ENCODE peak calls at places on chromosome 18, in four cellular contexts. L, R, X and S are unnamed samples.

GRCh38 chr18:6406075-6406909 is 8.4 kb downstream of the L3MBTL4 start:
- DNase-seq in X (no peak), R (no peak), L (no peak), S (peak; percentile 64)

GRCh38 chr18:58870621-58871020 is 5.9 kb downstream of the ZNF532 start:
- DNase-seq in R (no peak), X (no peak), L (no peak), S (no peak)

GRCh38 chr18:30623401-30624065 is 419.0 kb downstream of the DSC3 start:
- DNase-seq in X (no peak), L (no peak), R (no peak), S (no peak)

GRCh38 chr18:11566236-11566965 is 43.0 kb upstream of the SLC35G4 start:
- DNase-seq in L (no peak), X (no peak), R (no peak), S (peak; percentile 86)

GRCh38 chr18:58161659-58162058 is 117.6 kb downstream of the NEDD4L start:
- DNase-seq in R (peak; percentile 37), X (no peak), L (peak; percentile 37), S (no peak)

GRCh38 chr18:67280843-67281242 is 235.7 kb downstream of the DSEL start:
- DNase-seq in L (peak; percentile 44), X (no peak), R (no peak), S (no peak)

GRCh38 chr18:49851624-49852023 is 38.3 kb upstream of the ACAA2 start:
- DNase-seq in L (no peak), R (no peak), X (no peak), S (no peak)

GRCh38 chr18:59057969-59058368 is 81.7 kb upstream of the SEC11C start:
- DNase-seq in R (no peak), L (no peak), X (no peak), S (no peak)

GRCh38 chr18:2893676-2894075 is 46.9 kb downstream of the EMILIN2 start:
- DNase-seq in X (no peak), L (no peak), R (no peak), S (no peak)

GRCh38 chr18:10401930-10402329 is 52.5 kb upstream of the APCDD1 start:
- DNase-seq in L (no peak), R (no peak), X (no peak), S (no peak)

GRCh38 chr18:56043691-56044090 is 455.7 kb upstream of the TCF4 start:
- DNase-seq in L (no peak), X (no peak), R (no peak), S (peak; percentile 74)

GRCh38 chr18:31992836-31993575 is 25.6 kb upstream of the RNF125 start:
- DNase-seq in L (no peak), R (no peak), X (no peak), S (no peak)

GRCh38 chr18:13532406-13533075 is 193.8 kb downstream of the FAM210A start:
- DNase-seq in L (no peak), R (no peak), X (no peak), S (no peak)

GRCh38 chr18:12625242-12625641 is 32.7 kb downstream of the SPIRE1 start:
- DNase-seq in L (no peak), R (no peak), X (no peak), S (no peak)

GRCh38 chr18:67484458-67484857 is 32.1 kb downstream of the DSEL start:
- DNase-seq in L (no peak), R (no peak), X (no peak), S (no peak)

GRCh38 chr18:39701071-39701783 is 2135.6 kb upstream of the CELF4 start:
- DNase-seq in X (no peak), L (no peak), R (no peak), S (no peak)

GRCh38 chr18:58453167-58453804 is 175.6 kb downstream of the ALPK2 start:
- DNase-seq in L (no peak), X (no peak), R (no peak), S (no peak)

GRCh38 chr18:13530879-13531387 is 195.4 kb downstream of the FAM210A start:
- DNase-seq in X (no peak), L (peak; percentile 43), R (peak; percentile 62), S (no peak)

GRCh38 chr18:13621446-13621849 is 104.9 kb downstream of the FAM210A start:
- DNase-seq in X (no peak), R (no peak), L (no peak), S (no peak)

GRCh38 chr18:21548647-21549046 is 51.9 kb downstream of the ESCO1 start:
- DNase-seq in L (no peak), R (no peak), X (no peak), S (no peak)

GRCh38 chr18:63307555-63308200 is 11.9 kb downstream of the BCL2 start:
- DNase-seq in L (peak; percentile 66), X (no peak), R (no peak), S (no peak)

GRCh38 chr18:11149441-11150270 is at the start of gene PIEZO2:
- DNase-seq in R (peak; percentile 30), L (peak; percentile 28), X (peak; percentile 47), S (peak; percentile 90)

GRCh38 chr18:57624988-57625387 is 3.4 kb upstream of the NARS1 start:
- DNase-seq in X (no peak), R (no peak), L (no peak), S (no peak)

GRCh38 chr18:6645246-6645645 is 84.3 kb upstream of the ARHGAP28 start:
- DNase-seq in R (no peak), X (no peak), L (no peak), S (no peak)

GRCh38 chr18:3044931-3045698 is 32.2 kb upstream of the LPIN2 start:
- DNase-seq in L (no peak), X (no peak), R (peak; percentile 86), S (no peak)

GRCh38 chr18:54956506-54956905 is 2.8 kb downstream of the CCDC68 start:
- DNase-seq in X (no peak), R (no peak), L (peak; percentile 80), S (peak; percentile 39)

GRCh38 chr18:35039633-35040032 is 1.6 kb upstream of the MAPRE2 start:
- DNase-seq in R (no peak), X (no peak), L (no peak), S (no peak)

GRCh38 chr18:10023853-10024638 is 110.2 kb downstream of the VAPA start:
- DNase-seq in X (no peak), L (no peak), R (no peak), S (no peak)

GRCh38 chr18:5628512-5629255 is 84.9 kb upstream of the EPB41L3 start:
- DNase-seq in X (no peak), L (peak; percentile 53), R (peak; percentile 86), S (no peak)

GRCh38 chr18:42545825-42546224 is 569.7 kb downstream of the RIT2 start:
- DNase-seq in L (no peak), X (no peak), R (no peak), S (no peak)

GRCh38 chr18:29198834-29199233 is 1021.9 kb upstream of the CDH2 start:
- DNase-seq in X (no peak), L (no peak), R (no peak), S (no peak)

GRCh38 chr18:61085751-61086150 is 247.5 kb upstream of the CDH20 start:
- DNase-seq in L (no peak), X (no peak), R (no peak), S (no peak)

GRCh38 chr18:61079714-61080113 is 253.5 kb upstream of the CDH20 start:
- DNase-seq in R (no peak), X (no peak), L (no peak), S (no peak)

GRCh38 chr18:61086657-61087056 is 246.6 kb upstream of the CDH20 start:
- DNase-seq in L (no peak), X (no peak), R (no peak), S (no peak)

GRCh38 chr18:61085036-61085435 is 248.2 kb upstream of the CDH20 start:
- DNase-seq in L (no peak), R (no peak), X (no peak), S (no peak)

GRCh38 chr18:61082976-61083630 is 250.1 kb upstream of the CDH20 start:
- DNase-seq in X (no peak), L (no peak), R (no peak), S (no peak)
- TF ChIP-seq EP300 in X (no peak), L (no peak), R (no peak), S (no peak)

GRCh38 chr18:45967007-45967706 is at the start of gene EPG5:
- DNase-seq in X (peak; percentile 74), R (peak; percentile 97), L (peak; percentile 95), S (peak; percentile 98)

GRCh38 chr18:45958730-45959129 is 8.4 kb downstream of the EPG5 start:
- DNase-seq in X (no peak), R (no peak), L (no peak), S (no peak)

GRCh38 chr18:45962866-45963265 is 4.3 kb downstream of the EPG5 start:
- DNase-seq in L (no peak), R (no peak), X (no peak), S (no peak)

GRCh38 chr18:45958027-45958426 is 9.1 kb downstream of the EPG5 start:
- DNase-seq in R (no peak), L (no peak), X (no peak), S (no peak)

DNA sequence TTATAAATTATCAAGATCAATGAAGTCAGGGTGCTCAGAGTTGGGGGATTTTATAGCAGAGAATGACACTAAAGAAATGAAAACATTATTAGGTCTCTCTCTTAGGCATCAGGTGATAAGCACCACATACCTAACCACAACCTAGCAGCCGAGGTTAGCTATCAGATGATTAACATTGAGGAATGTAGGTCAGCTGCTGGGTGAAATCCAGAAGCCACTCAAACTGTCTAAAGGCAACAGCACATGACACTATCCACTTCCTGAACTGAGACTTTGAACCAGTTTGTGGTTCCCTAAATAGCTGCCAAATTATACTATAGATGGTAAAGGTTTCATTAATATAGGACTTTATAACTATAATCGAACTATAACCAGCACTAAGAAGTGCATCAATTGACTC is 4.7 kb downstream of the EPG5 start:
- DNase-seq in L (no peak), X (no peak), R (no peak), S (no peak)
- TF ChIP-seq EP300 in L (peak; percentile 24), X (no peak), R (no peak), S (no peak)

GRCh38 chr18:24112874-24113615 is 25.8 kb upstream of the CABYR start:
- DNase-seq in R (no peak), X (peak; percentile 30), L (no peak), S (peak; percentile 74)
- TF ChIP-seq EP300 in R (no peak), X (no peak), L (no peak), S (no peak)

GRCh38 chr18:36901277-36901701 is 72.4 kb downstream of the KIAA1328 start:
- DNase-seq in R (no peak), X (no peak), L (no peak), S (no peak)
- TF ChIP-seq EP300 in R (no peak), X (no peak), L (no peak), S (no peak)

GRCh38 chr18:23586249-23587196 is at the start of gene NPC1:
- DNase-seq in R (peak; percentile 95), X (peak; percentile 74), L (peak; percentile 96), S (peak; percentile 97)
- TF ChIP-seq EP300 in R (peak; percentile 26), X (no peak), L (no peak), S (no peak)

GRCh38 chr18:48802543-48803428 is 148.0 kb downstream of the SMAD7 start:
- DNase-seq in X (no peak), R (peak; percentile 6), L (no peak), S (no peak)

GRCh38 chr18:48800877-48801727 is 149.7 kb downstream of the SMAD7 start:
- DNase-seq in L (no peak), R (peak; percentile 8), X (no peak), S (no peak)

GRCh38 chr18:48803518-48803917 is 147.2 kb downstream of the SMAD7 start:
- DNase-seq in R (peak; percentile 6), X (no peak), L (no peak), S (no peak)

GRCh38 chr18:48800479-48800876 is 150.3 kb downstream of the SMAD7 start:
- DNase-seq in L (no peak), R (peak; percentile 4), X (no peak), S (no peak)

GRCh38 chr18:48801728-48802542 is 148.8 kb downstream of the SMAD7 start:
- DNase-seq in R (peak; percentile 67), L (no peak), X (no peak), S (no peak)
- TF ChIP-seq EP300 in R (no peak), L (no peak), X (no peak), S (no peak)

GRCh38 chr18:76943542-76944339 is 121.4 kb downstream of the ZNF236 start:
- DNase-seq in X (no peak), R (no peak), L (no peak), S (no peak)
- TF ChIP-seq EP300 in X (no peak), R (peak; percentile 4), L (no peak), S (no peak)